ENCODE peak calls at places on chromosomes 12 and 14, in seven cellular contexts. O is CD8-positive, alpha-beta T cell; S is lung; V is progenitor cell of endocrine pancreas; K is esophagus squamous epithelium; R is transverse colon; Y is NCI-H2029 treated with DMSO at 0.1 percent for 48 hours. J is an unnamed sample.

GRCh38 chr12:48000878-48001321 is 3.4 kb downstream of the COL2A1 start:
- DNase-seq in R (no peak), Y (no peak), O (no peak), K (no peak), V (no peak), S (peak; percentile 46), J (no peak)

GRCh38 chr12:75533239-75533638 is 21.8 kb upstream of the KRR1 start:
- DNase-seq in K (no peak), O (no peak), Y (no peak), R (no peak), V (no peak), S (no peak), J (no peak)

GRCh38 chr12:113135178-113136127 is at the start of gene RASAL1:
- DNase-seq in Y (peak; percentile 67), V (peak; percentile 51), S (no peak), R (peak; percentile 88), O (peak; percentile 84), K (no peak), J (no peak)

GRCh38 chr12:15688202-15688736 is 100.9 kb downstream of the EPS8 start:
- DNase-seq in O (no peak), Y (no peak), R (peak; percentile 61), V (no peak), S (peak; percentile 36), K (no peak), J (no peak)

GRCh38 chr14:103014466-103015319 is 42.7 kb downstream of the CDC42BPB start:
- DNase-seq in Y (no peak), K (no peak), R (no peak), S (no peak), O (no peak), V (no peak), J (no peak)

GRCh38 chr14:73239463-73240241 is 2.3 kb downstream of the PAPLN start:
- DNase-seq in R (peak; percentile 41), K (no peak), O (no peak), V (no peak), S (no peak), Y (no peak), J (no peak)

GRCh38 chr12:14099994-14100393 is 118.6 kb upstream of the GRIN2B start:
- DNase-seq in O (no peak), V (no peak), Y (no peak), K (no peak), R (no peak), S (no peak), J (no peak)

GRCh38 chr12:93502802-93503623 is 35.7 kb downstream of the MRPL42 start:
- DNase-seq in S (peak; percentile 55), K (no peak), R (peak; percentile 43), V (peak; percentile 19), Y (no peak), O (peak; percentile 58), J (peak; percentile 2)

GRCh38 chr14:24712374-24712773 is 78.4 kb upstream of the GZMB start:
- DNase-seq in K (no peak), O (no peak), R (no peak), V (no peak), Y (no peak), S (no peak), J (no peak)

GRCh38 chr12:62263956-62264355 is 3.8 kb downstream of the USP15 start:
- DNase-seq in S (no peak), V (no peak), O (no peak), K (no peak), Y (no peak), R (no peak), J (no peak)

GRCh38 chr12:11826607-11827006 is 177.1 kb downstream of the ETV6 start:
- DNase-seq in K (no peak), V (no peak), Y (no peak), R (no peak), O (no peak), S (no peak), J (no peak)

GRCh38 chr12:4027412-4027811 is 154.2 kb upstream of the PARP11 start:
- DNase-seq in V (no peak), K (no peak), O (peak; percentile 75), S (no peak), Y (no peak), R (no peak), J (no peak)

GRCh38 chr12:41724216-41724615 is 420.5 kb downstream of the GXYLT1 start:
- DNase-seq in K (no peak), Y (no peak), S (no peak), O (no peak), V (no peak), R (no peak), J (no peak)

GRCh38 chr14:68232643-68233055 is 413.1 kb downstream of the RAD51B start:
- DNase-seq in Y (no peak), O (no peak), V (no peak), K (no peak), S (peak; percentile 49), R (peak; percentile 39), J (no peak)

GRCh38 chr14:85357120-85357519 is 172.8 kb upstream of the FLRT2 start:
- DNase-seq in O (no peak), K (no peak), R (no peak), V (no peak), Y (no peak), S (no peak), J (no peak)

GRCh38 chr12:33547084-33547483 is 107.5 kb upstream of the SYT10 start:
- DNase-seq in R (no peak), O (no peak), Y (no peak), V (no peak), K (no peak), S (no peak), J (no peak)

GRCh38 chr12:115922952-115923564 is 354.4 kb downstream of the MED13L start:
- DNase-seq in V (no peak), O (no peak), K (no peak), Y (no peak), S (no peak), R (no peak), J (no peak)

GRCh38 chr12:51070004-51070403 is 13.4 kb downstream of the CSRNP2 start:
- DNase-seq in S (peak; percentile 46), Y (no peak), R (no peak), V (no peak), K (no peak), O (no peak), J (no peak)

GRCh38 chr14:72097173-72097783 is 165.0 kb downstream of the RGS6 start:
- DNase-seq in R (no peak), K (no peak), S (no peak), Y (no peak), V (no peak), O (no peak), J (no peak)

GRCh38 chr14:52175982-52176502 is 91.5 kb upstream of the PTGDR start:
- DNase-seq in Y (no peak), O (peak; percentile 56), S (no peak), V (no peak), K (no peak), R (peak; percentile 25), J (peak; percentile 73)

GRCh38 chr12:100715976-100716657 is 78.5 kb upstream of the ANO4 start:
- DNase-seq in S (no peak), K (no peak), R (no peak), O (no peak), V (no peak), Y (no peak), J (no peak)

GRCh38 chr12:8664228-8664963 is 1.8 kb upstream of the MFAP5 start:
- DNase-seq in R (peak; percentile 11), K (no peak), S (no peak), V (no peak), Y (no peak), O (no peak), J (no peak)

GRCh38 chr12:116813271-116814041 is 67.8 kb downstream of the HRK start:
- DNase-seq in O (no peak), K (no peak), Y (peak; percentile 37), S (no peak), V (no peak), R (no peak), J (no peak)

GRCh38 chr12:50059440-50060119 is 2.2 kb downstream of the ASIC1 start:
- DNase-seq in Y (no peak), S (no peak), O (peak; percentile 84), R (no peak), K (no peak), V (no peak), J (no peak)

GRCh38 chr14:90671382-90671781 is 144.8 kb downstream of the TTC7B start:
- DNase-seq in V (no peak), S (no peak), R (no peak), Y (no peak), K (no peak), O (no peak), J (no peak)

GRCh38 chr14:67820428-67820881 is 876 bp downstream of the RAD51B start:
- DNase-seq in V (no peak), R (peak; percentile 36), K (no peak), Y (no peak), S (no peak), O (no peak), J (no peak)

GRCh38 chr14:62101189-62101588 is 339.0 kb downstream of the SNAPC1 start:
- DNase-seq in O (no peak), Y (no peak), R (no peak), V (no peak), K (no peak), S (no peak), J (no peak)

GRCh38 chr14:98290596-98290995 is 981.4 kb downstream of the BCL11B start:
- DNase-seq in R (no peak), V (no peak), O (no peak), Y (no peak), S (no peak), K (no peak), J (no peak)

GRCh38 chr14:88030892-88031291 is 26.0 kb downstream of the GPR65 start:
- DNase-seq in K (no peak), O (no peak), R (no peak), Y (no peak), V (no peak), S (no peak), J (no peak)

GRCh38 chr12:53459097-53459496 is 7.2 kb downstream of the PCBP2 start:
- DNase-seq in S (no peak), Y (no peak), R (no peak), V (no peak), O (no peak), K (no peak), J (no peak)

GRCh38 chr14:92686763-92687427 is 61.5 kb downstream of the LGMN start:
- DNase-seq in K (no peak), R (peak; percentile 82), O (peak; percentile 49), Y (no peak), V (peak; percentile 91), S (peak; percentile 77), J (no peak)